ENCODE peak calls at places on chromosome 10, in four cellular contexts. One of them, this sample, is unnamed.

GRCh38 chr10:93280699-93281366 is 201.3 kb downstream of the MYOF start:
- DNase-seq in DMS153: no peak
- DNase-seq in NCI-H774: no peak
- DNase-seq in RWPE1: no peak
- DNase-seq in this sample: no peak

GRCh38 chr10:10826125-10826524 is 191.5 kb upstream of the CELF2 start:
- DNase-seq in RWPE1: peak; percentile 21
- DNase-seq in DMS153: no peak
- DNase-seq in NCI-H774: no peak
- DNase-seq in this sample: no peak

GRCh38 chr10:75926763-75927162 is 495.3 kb downstream of the LRMDA start:
- DNase-seq in DMS153: no peak
- DNase-seq in NCI-H774: no peak
- DNase-seq in RWPE1: no peak
- DNase-seq in this sample: peak; percentile 7

GRCh38 chr10:109306698-109307097 is 616.6 kb downstream of the XPNPEP1 start:
- DNase-seq in DMS153: no peak
- DNase-seq in NCI-H774: no peak
- DNase-seq in RWPE1: no peak
- DNase-seq in this sample: no peak

GRCh38 chr10:86521620-86522384 is at the start of gene WAPL:
- DNase-seq in DMS153: peak; percentile 88
- DNase-seq in NCI-H774: peak; percentile 81
- DNase-seq in RWPE1: peak; percentile 100
- DNase-seq in this sample: peak; percentile 74

GRCh38 chr10:59709472-59710125 is at the start of gene SLC16A9:
- DNase-seq in RWPE1: peak; percentile 42
- DNase-seq in NCI-H774: peak; percentile 30
- DNase-seq in DMS153: peak; percentile 10
- DNase-seq in this sample: no peak

GRCh38 chr10:50885097-50885859 is at the start of gene A1CF:
- DNase-seq in DMS153: no peak
- DNase-seq in NCI-H774: no peak
- DNase-seq in RWPE1: no peak
- DNase-seq in this sample: no peak

GRCh38 chr10:121440461-121440860 is 157.8 kb downstream of the FGFR2 start:
- DNase-seq in RWPE1: no peak
- DNase-seq in NCI-H774: no peak
- DNase-seq in DMS153: no peak
- DNase-seq in this sample: no peak

GRCh38 chr10:7015457-7015856 is 395.4 kb downstream of the SFMBT2 start:
- DNase-seq in NCI-H774: no peak
- DNase-seq in DMS153: no peak
- DNase-seq in RWPE1: peak; percentile 8
- DNase-seq in this sample: no peak

GRCh38 chr10:58741673-58742072 is 229.0 kb downstream of the BICC1 start:
- DNase-seq in DMS153: no peak
- DNase-seq in RWPE1: no peak
- DNase-seq in NCI-H774: no peak
- DNase-seq in this sample: no peak

GRCh38 chr10:6225263-6225814 is 22.6 kb downstream of the PFKFB3 start:
- DNase-seq in RWPE1: no peak
- DNase-seq in NCI-H774: no peak
- DNase-seq in DMS153: no peak
- DNase-seq in this sample: no peak

GRCh38 chr10:75013007-75013406 is 98.4 kb upstream of the SAMD8 start:
- DNase-seq in DMS153: no peak
- DNase-seq in RWPE1: no peak
- DNase-seq in NCI-H774: no peak
- DNase-seq in this sample: no peak

GRCh38 chr10:120433176-120433575 is 23.9 kb upstream of the PLPP4 start:
- DNase-seq in RWPE1: no peak
- DNase-seq in DMS153: no peak
- DNase-seq in NCI-H774: no peak
- DNase-seq in this sample: no peak

GRCh38 chr10:71840177-71840711 is 10.8 kb downstream of the PSAP start:
- DNase-seq in NCI-H774: peak; percentile 12
- DNase-seq in RWPE1: peak; percentile 88
- DNase-seq in DMS153: peak; percentile 44
- DNase-seq in this sample: peak; percentile 25

GRCh38 chr10:133096616-133097269 is 9.0 kb downstream of the ADGRA1 start:
- DNase-seq in RWPE1: no peak
- DNase-seq in NCI-H774: no peak
- DNase-seq in DMS153: no peak
- DNase-seq in this sample: no peak

GRCh38 chr10:11742009-11742778 is at the start of gene ECHDC3:
- DNase-seq in RWPE1: peak; percentile 63
- DNase-seq in NCI-H774: no peak
- DNase-seq in DMS153: no peak
- DNase-seq in this sample: no peak

GRCh38 chr10:28806481-28806880 is 129.2 kb downstream of the BAMBI start:
- DNase-seq in DMS153: no peak
- DNase-seq in RWPE1: no peak
- DNase-seq in NCI-H774: peak; percentile 0
- DNase-seq in this sample: no peak

GRCh38 chr10:14047431-14047830 is 283.3 kb downstream of the FRMD4A start:
- DNase-seq in RWPE1: no peak
- DNase-seq in DMS153: no peak
- DNase-seq in NCI-H774: no peak
- DNase-seq in this sample: no peak

GRCh38 chr10:12241810-12242529 is 46.0 kb downstream of the CDC123 start:
- DNase-seq in RWPE1: peak; percentile 50
- DNase-seq in NCI-H774: no peak
- DNase-seq in DMS153: no peak
- DNase-seq in this sample: no peak

GRCh38 chr10:96289218-96289910 is 14.9 kb upstream of the DNTT start:
- DNase-seq in RWPE1: no peak
- DNase-seq in NCI-H774: no peak
- DNase-seq in DMS153: no peak
- DNase-seq in this sample: no peak

This sample was measured in NCI-H2029.